ENCODE peak calls at places on chromosomes 1 and 21, in seven cellular contexts. D is esophagus squamous epithelium, P is WTC11, L is RWPE1, U is mammary epithelial cell, Y is adrenal gland, X is body of pancreas. V is an unnamed sample.

GRCh38 chr1:56516539-56517252 is 62.7 kb downstream of the PLPP3 start:
- DNase-seq in D (no peak), P (no peak), L (peak; percentile 79), U (peak; percentile 92), Y (no peak), X (peak; percentile 62), V (no peak)

GRCh38 chr1:206687915-206688442 is 3.3 kb downstream of the MAPKAPK2 start:
- DNase-seq in D (no peak), P (peak; percentile 38), L (no peak), U (peak; percentile 20), Y (peak; percentile 70), X (no peak), V (peak; percentile 10)

GRCh38 chr1:1144122-1144842 is 28.4 kb upstream of the C1orf159 start:
- DNase-seq in D (no peak), P (peak; percentile 51), L (no peak), U (no peak), Y (no peak), X (no peak), V (peak; percentile 71)

GRCh38 chr21:41656946-41657525 is 109.8 kb downstream of the RIPK4 start:
- DNase-seq in D (no peak), P (no peak), L (no peak), U (no peak), Y (no peak), X (no peak), V (no peak)

GRCh38 chr1:228836954-228837481 is 101.7 kb downstream of the RHOU start:
- DNase-seq in D (no peak), P (no peak), L (no peak), U (no peak), Y (no peak), X (no peak), V (no peak)

GRCh38 chr1:36211841-36212240 is 12.4 kb upstream of the THRAP3 start:
- DNase-seq in D (no peak), P (no peak), L (no peak), U (no peak), Y (no peak), X (no peak), V (no peak)

GRCh38 chr1:150974580-150975478 is at the start of gene CERS2:
- DNase-seq in D (peak; percentile 34), P (peak; percentile 68), L (peak; percentile 82), U (peak; percentile 79), Y (peak; percentile 81), X (peak; percentile 89), V (peak; percentile 68)

GRCh38 chr1:115717541-115717940 is 51.0 kb downstream of the CASQ2 start:
- DNase-seq in D (no peak), P (peak; percentile 77), L (no peak), U (peak; percentile 30), Y (no peak), X (peak; percentile 85), V (no peak)

GRCh38 chr1:55317673-55318072 is 102.5 kb upstream of the USP24 start:
- DNase-seq in D (no peak), P (no peak), L (no peak), U (no peak), Y (no peak), X (no peak), V (no peak)

GRCh38 chr1:152817309-152817708 is 5.5 kb downstream of the LCE1B start:
- DNase-seq in D (no peak), P (no peak), L (peak; percentile 18), U (peak; percentile 64), Y (no peak), X (no peak), V (no peak)

GRCh38 chr1:67532452-67533216 is 102.4 kb upstream of the SERBP1 start:
- DNase-seq in D (no peak), P (peak; percentile 20), L (peak; percentile 57), U (peak; percentile 73), Y (peak; percentile 53), X (peak; percentile 58), V (no peak)

GRCh38 chr1:74344396-74344795 is 109.2 kb downstream of the TNNI3K start:
- DNase-seq in D (no peak), P (no peak), L (no peak), U (no peak), Y (no peak), X (no peak), V (no peak)

GRCh38 chr1:166153641-166154350 is 13.0 kb downstream of the FAM78B start:
- DNase-seq in D (no peak), P (no peak), L (no peak), U (no peak), Y (no peak), X (no peak), V (no peak)

GRCh38 chr1:91098299-91098901 is 76.6 kb upstream of the ZNF644 start:
- DNase-seq in D (no peak), P (no peak), L (no peak), U (no peak), Y (no peak), X (no peak), V (no peak)

GRCh38 chr1:42334240-42335049 is 590 bp downstream of the FOXJ3 start:
- DNase-seq in D (peak; percentile 25), P (peak; percentile 60), L (peak; percentile 68), U (peak; percentile 70), Y (peak; percentile 68), X (peak; percentile 43), V (no peak)

GRCh38 chr1:170267317-170267716 is 121.6 kb downstream of the NTMT2 start:
- DNase-seq in D (no peak), P (peak; percentile 28), L (no peak), U (no peak), Y (no peak), X (no peak), V (no peak)
- TF ChIP-seq CTCF in D (no peak), P (no peak), L (no peak), U (no peak), Y (no peak), X (no peak), V (no peak)

GRCh38 chr1:101098907-101099306 is 73.3 kb upstream of the DPH5 start:
- DNase-seq in D (no peak), P (no peak), L (no peak), U (no peak), Y (no peak), X (no peak), V (no peak)

GRCh38 chr1:101102757-101103156 is 77.2 kb upstream of the DPH5 start:
- DNase-seq in D (no peak), P (no peak), L (no peak), U (no peak), Y (no peak), X (no peak), V (no peak)

GRCh38 chr1:101098327-101098726 is 72.7 kb upstream of the DPH5 start:
- DNase-seq in D (no peak), P (no peak), L (no peak), U (no peak), Y (no peak), X (no peak), V (no peak)

GRCh38 chr1:101101362-101101761 is 75.8 kb upstream of the DPH5 start:
- DNase-seq in D (no peak), P (no peak), L (no peak), U (peak; percentile 24), Y (no peak), X (no peak), V (no peak)

GRCh38 chr1:101100674-101101073 is 75.1 kb upstream of the DPH5 start:
- DNase-seq in D (no peak), P (no peak), L (no peak), U (no peak), Y (no peak), X (no peak), V (no peak)
- TF ChIP-seq CTCF in D (no peak), P (no peak), L (no peak), U (no peak), Y (no peak), X (no peak), V (no peak)

GRCh38 chr1:201119206-201119814 is 7.1 kb upstream of the CACNA1S start:
- DNase-seq in D (no peak), P (peak; percentile 77), L (peak; percentile 45), U (no peak), Y (peak; percentile 31), X (peak; percentile 38), V (no peak)
- TF ChIP-seq CTCF in D (peak; percentile 31), P (peak; percentile 71), L (peak; percentile 44), U (peak; percentile 71), Y (peak; percentile 48), X (peak; percentile 29), V (no peak)

DNA sequence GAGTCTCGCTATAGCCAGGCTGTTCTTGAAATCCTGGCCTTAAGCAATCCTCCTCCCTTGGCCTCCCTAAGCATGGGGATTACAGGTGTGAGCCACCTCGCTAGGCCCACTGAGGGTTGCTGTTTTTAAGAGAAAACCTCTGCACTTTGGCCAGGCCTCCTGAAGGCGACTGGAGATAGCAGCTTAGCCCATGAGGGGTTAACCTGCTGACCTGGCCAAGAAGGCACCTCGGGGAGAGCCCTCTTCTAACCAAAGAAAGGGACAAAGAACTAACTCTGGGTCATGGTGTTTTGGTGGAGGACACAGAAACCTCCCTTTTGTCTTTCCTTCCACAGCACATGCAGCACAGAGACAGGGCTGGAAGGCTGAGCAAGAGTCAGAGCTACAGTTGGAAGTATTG is 17.7 kb upstream of the KNCN start:
- DNase-seq in D (no peak), P (no peak), L (no peak), U (no peak), Y (no peak), X (no peak), V (no peak)
- TF ChIP-seq CTCF in D (no peak), P (no peak), L (no peak), U (no peak), Y (no peak), X (no peak), V (no peak)

GRCh38 chr1:66353207-66353606 is 180.7 kb upstream of the SGIP1 start:
- DNase-seq in D (no peak), P (no peak), L (no peak), U (no peak), Y (no peak), X (no peak), V (no peak)

GRCh38 chr1:66355756-66356155 is 178.2 kb upstream of the SGIP1 start:
- DNase-seq in D (no peak), P (no peak), L (no peak), U (no peak), Y (no peak), X (no peak), V (no peak)

GRCh38 chr1:66356605-66357004 is 177.3 kb upstream of the SGIP1 start:
- DNase-seq in D (no peak), P (no peak), L (no peak), U (no peak), Y (no peak), X (no peak), V (no peak)

GRCh38 chr1:66352783-66353182 is 181.2 kb upstream of the SGIP1 start:
- DNase-seq in D (no peak), P (no peak), L (no peak), U (no peak), Y (no peak), X (no peak), V (no peak)

GRCh38 chr1:66354311-66354922 is 179.5 kb upstream of the SGIP1 start:
- DNase-seq in D (no peak), P (no peak), L (no peak), U (no peak), Y (no peak), X (no peak), V (no peak)
- TF ChIP-seq CTCF in D (no peak), P (no peak), L (no peak), U (no peak), Y (no peak), X (no peak), V (no peak)

V was measured in activated B cell treated with CpG ODN at 0.5 μM for 24 hours.